ENCODE peak calls at places on chromosomes 2 and 18, in five cellular contexts. One of them, this sample, is unnamed.
A peak's percentile ranks its signal among the peaks of the same experiment; 100 is the strongest.

GRCh38 chr2:54341656-54342055 is 85.6 kb upstream of the TSPYL6 start:
- DNase-seq in Peyer's patch: no peak
- DNase-seq in coronary artery: no peak
- DNase-seq in endothelial cell of umbilical vein: peak; percentile 22
- DNase-seq in fibroblast of pulmonary artery: peak; percentile 36
- DNase-seq in this sample: no peak

GRCh38 chr2:74130211-74130995 is 17.3 kb downstream of the BOLA3 start:
- DNase-seq in Peyer's patch: no peak
- DNase-seq in coronary artery: no peak
- DNase-seq in endothelial cell of umbilical vein: no peak
- DNase-seq in fibroblast of pulmonary artery: no peak
- DNase-seq in this sample: no peak

GRCh38 chr2:101329026-101329425 is 20.5 kb upstream of the RNF149 start:
- DNase-seq in Peyer's patch: no peak
- DNase-seq in coronary artery: no peak
- DNase-seq in endothelial cell of umbilical vein: no peak
- DNase-seq in fibroblast of pulmonary artery: no peak
- DNase-seq in this sample: no peak

GRCh38 chr2:128868686-128869551 is 550.3 kb upstream of the HS6ST1 start:
- DNase-seq in Peyer's patch: no peak
- DNase-seq in coronary artery: no peak
- DNase-seq in endothelial cell of umbilical vein: no peak
- DNase-seq in fibroblast of pulmonary artery: peak; percentile 1
- DNase-seq in this sample: no peak

GRCh38 chr2:203790134-203790533 is 77.4 kb upstream of the CTLA4 start:
- DNase-seq in Peyer's patch: no peak
- DNase-seq in coronary artery: no peak
- DNase-seq in endothelial cell of umbilical vein: peak; percentile 78
- DNase-seq in fibroblast of pulmonary artery: peak; percentile 79
- DNase-seq in this sample: no peak

GRCh38 chr2:199716807-199717586 is 134.0 kb downstream of the FTCDNL1 start:
- DNase-seq in Peyer's patch: no peak
- DNase-seq in coronary artery: no peak
- DNase-seq in endothelial cell of umbilical vein: no peak
- DNase-seq in fibroblast of pulmonary artery: no peak
- DNase-seq in this sample: no peak

GRCh38 chr18:29780814-29781213 is 1261.7 kb downstream of the DSC3 start:
- DNase-seq in Peyer's patch: no peak
- DNase-seq in coronary artery: no peak
- DNase-seq in endothelial cell of umbilical vein: no peak
- DNase-seq in fibroblast of pulmonary artery: no peak
- DNase-seq in this sample: no peak

GRCh38 chr2:55048514-55048924 is 1.7 kb downstream of the RTN4 start:
- DNase-seq in Peyer's patch: no peak
- DNase-seq in coronary artery: no peak
- DNase-seq in endothelial cell of umbilical vein: peak; percentile 76
- DNase-seq in fibroblast of pulmonary artery: peak; percentile 53
- DNase-seq in this sample: no peak

GRCh38 chr18:45505497-45506206 is 109.6 kb upstream of the SLC14A2 start:
- DNase-seq in Peyer's patch: no peak
- DNase-seq in coronary artery: no peak
- DNase-seq in endothelial cell of umbilical vein: no peak
- DNase-seq in fibroblast of pulmonary artery: no peak
- DNase-seq in this sample: no peak

GRCh38 chr2:241933175-241933911 is 63.8 kb downstream of the RTP5 start:
- DNase-seq in Peyer's patch: no peak
- DNase-seq in coronary artery: no peak
- DNase-seq in endothelial cell of umbilical vein: no peak
- DNase-seq in fibroblast of pulmonary artery: peak; percentile 12
- DNase-seq in this sample: no peak

GRCh38 chr18:31436825-31437224 is 10.7 kb upstream of the DSG3 start:
- DNase-seq in Peyer's patch: no peak
- DNase-seq in coronary artery: no peak
- DNase-seq in endothelial cell of umbilical vein: no peak
- DNase-seq in fibroblast of pulmonary artery: no peak
- DNase-seq in this sample: no peak

GRCh38 chr2:69013123-69013836 is at the start of gene ANTXR1:
- DNase-seq in Peyer's patch: peak; percentile 57
- DNase-seq in coronary artery: peak; percentile 88
- DNase-seq in endothelial cell of umbilical vein: peak; percentile 13
- DNase-seq in fibroblast of pulmonary artery: peak; percentile 85
- DNase-seq in this sample: peak; percentile 34

GRCh38 chr2:173488861-173489260 is 134.2 kb downstream of the CDCA7 start:
- DNase-seq in Peyer's patch: no peak
- DNase-seq in coronary artery: no peak
- DNase-seq in endothelial cell of umbilical vein: peak; percentile 16
- DNase-seq in fibroblast of pulmonary artery: peak; percentile 21
- DNase-seq in this sample: no peak

GRCh38 chr2:96579422-96579821 is 42.9 kb downstream of the ARID5A start:
- DNase-seq in Peyer's patch: no peak
- DNase-seq in coronary artery: no peak
- DNase-seq in endothelial cell of umbilical vein: no peak
- DNase-seq in fibroblast of pulmonary artery: no peak
- DNase-seq in this sample: no peak
- TF ChIP-seq CTCF in Peyer's patch: no peak
- TF ChIP-seq CTCF in coronary artery: no peak
- TF ChIP-seq CTCF in endothelial cell of umbilical vein: no peak
- TF ChIP-seq CTCF in fibroblast of pulmonary artery: no peak
- TF ChIP-seq CTCF in this sample: no peak

DNA sequence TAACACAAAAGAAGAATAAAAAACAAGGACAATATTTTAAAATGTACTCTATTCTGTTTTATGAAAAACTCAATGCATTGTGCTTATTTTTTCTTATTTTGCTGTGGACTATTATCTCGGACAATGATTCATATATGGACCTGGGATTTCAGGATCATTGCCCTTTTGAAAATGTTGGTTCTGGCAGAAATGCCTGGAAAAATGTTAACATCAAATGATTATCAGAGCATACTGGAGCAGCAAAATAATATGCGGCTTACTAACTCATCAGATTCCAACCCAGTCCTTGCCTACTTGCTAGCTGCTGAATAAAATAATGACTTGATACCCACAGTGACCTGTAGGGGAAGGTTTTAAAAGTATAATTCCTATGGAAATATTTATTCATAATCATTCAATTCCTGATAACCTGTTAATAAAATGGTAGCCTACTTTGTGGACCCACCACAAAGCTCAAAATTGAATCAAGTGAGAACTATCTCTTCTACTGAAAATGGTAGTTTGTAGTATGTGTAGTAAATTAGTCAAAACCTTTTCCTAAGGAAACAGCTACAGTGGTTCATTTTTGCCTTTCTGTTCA is 117.4 kb downstream of the NEB start:
- DNase-seq in Peyer's patch: no peak
- DNase-seq in coronary artery: no peak
- DNase-seq in endothelial cell of umbilical vein: peak; percentile 42
- DNase-seq in fibroblast of pulmonary artery: no peak
- DNase-seq in this sample: no peak
- TF ChIP-seq CTCF in Peyer's patch: no peak
- TF ChIP-seq CTCF in coronary artery: no peak
- TF ChIP-seq CTCF in endothelial cell of umbilical vein: no peak
- TF ChIP-seq CTCF in fibroblast of pulmonary artery: no peak
- TF ChIP-seq CTCF in this sample: no peak

DNA sequence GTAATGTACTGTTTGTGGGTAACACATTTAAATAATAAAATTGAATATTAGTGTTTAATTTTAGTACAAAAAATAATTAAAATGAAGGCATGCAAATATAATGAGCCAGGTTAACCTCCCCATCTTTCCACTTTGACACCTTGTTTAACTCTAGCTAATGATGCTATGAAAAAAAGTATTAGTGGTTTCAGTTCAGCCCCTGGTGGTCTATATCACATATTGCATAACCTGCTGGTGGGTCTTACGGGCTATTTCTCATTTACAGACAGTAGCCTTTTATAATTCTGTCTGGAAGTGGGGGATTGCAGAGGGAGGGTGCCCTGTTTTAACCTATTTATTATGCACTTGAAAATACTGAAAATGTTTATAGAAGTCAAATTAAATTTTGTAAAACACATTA is 380.9 kb downstream of the MTX2 start:
- DNase-seq in Peyer's patch: no peak
- DNase-seq in coronary artery: no peak
- DNase-seq in endothelial cell of umbilical vein: peak; percentile 18
- DNase-seq in fibroblast of pulmonary artery: no peak
- DNase-seq in this sample: no peak
- TF ChIP-seq CTCF in Peyer's patch: no peak
- TF ChIP-seq CTCF in coronary artery: no peak
- TF ChIP-seq CTCF in endothelial cell of umbilical vein: peak; percentile 17
- TF ChIP-seq CTCF in fibroblast of pulmonary artery: no peak
- TF ChIP-seq CTCF in this sample: peak; percentile 33

DNA sequence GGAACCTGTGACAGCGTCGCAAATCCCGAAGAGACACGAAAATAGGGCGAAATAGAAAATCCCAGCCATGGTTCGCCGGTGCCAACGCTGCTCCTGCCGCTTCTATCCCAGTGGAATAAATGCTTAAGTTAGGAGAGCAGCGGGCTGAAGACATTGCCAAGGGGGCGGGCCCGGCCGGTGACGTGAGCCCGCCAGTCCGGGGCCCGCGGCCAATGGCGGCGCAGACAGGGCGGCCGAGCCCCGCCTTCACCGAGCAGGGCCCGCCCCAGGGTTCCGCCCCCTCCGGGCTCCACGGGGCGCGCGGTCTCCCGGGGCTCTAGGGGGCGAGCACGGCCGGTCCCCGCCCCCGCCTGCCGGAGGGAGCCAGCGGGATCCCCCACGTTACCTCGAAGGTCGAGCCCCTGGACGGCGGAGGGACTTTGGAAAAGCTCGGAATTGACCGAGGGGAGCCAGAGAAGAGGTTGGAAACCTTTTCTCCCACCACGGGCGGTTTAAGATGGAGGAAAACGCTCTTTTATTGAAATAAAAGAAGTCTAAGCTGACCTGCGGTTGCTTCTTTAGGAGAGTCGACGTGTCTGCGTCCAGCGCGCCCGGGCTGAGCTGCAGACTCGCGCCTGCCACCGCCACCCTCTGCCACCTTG is at the start of gene EPHA4:
- DNase-seq in Peyer's patch: peak; percentile 91
- DNase-seq in coronary artery: peak; percentile 88
- DNase-seq in endothelial cell of umbilical vein: peak; percentile 94
- DNase-seq in fibroblast of pulmonary artery: peak; percentile 87
- DNase-seq in this sample: peak; percentile 89
- TF ChIP-seq CTCF in Peyer's patch: peak; percentile 30
- TF ChIP-seq CTCF in coronary artery: no peak
- TF ChIP-seq CTCF in endothelial cell of umbilical vein: no peak
- TF ChIP-seq CTCF in fibroblast of pulmonary artery: no peak
- TF ChIP-seq CTCF in this sample: peak; percentile 26

GRCh38 chr2:240560480-240561324 is 545 bp downstream of the DUSP28 start:
- DNase-seq in Peyer's patch: peak; percentile 100
- DNase-seq in coronary artery: peak; percentile 99
- DNase-seq in endothelial cell of umbilical vein: peak; percentile 98
- DNase-seq in fibroblast of pulmonary artery: peak; percentile 98
- DNase-seq in this sample: peak; percentile 99
- TF ChIP-seq CTCF in Peyer's patch: peak; percentile 62
- TF ChIP-seq CTCF in coronary artery: no peak
- TF ChIP-seq CTCF in endothelial cell of umbilical vein: peak; percentile 12
- TF ChIP-seq CTCF in fibroblast of pulmonary artery: peak; percentile 21
- TF ChIP-seq CTCF in this sample: peak; percentile 43

GRCh38 chr2:41695714-41696113 is 352.1 kb upstream of the PKDCC start:
- DNase-seq in Peyer's patch: no peak
- DNase-seq in coronary artery: no peak
- DNase-seq in endothelial cell of umbilical vein: no peak
- DNase-seq in fibroblast of pulmonary artery: no peak
- DNase-seq in this sample: no peak
- TF ChIP-seq CTCF in Peyer's patch: no peak
- TF ChIP-seq CTCF in coronary artery: no peak
- TF ChIP-seq CTCF in endothelial cell of umbilical vein: no peak
- TF ChIP-seq CTCF in fibroblast of pulmonary artery: no peak
- TF ChIP-seq CTCF in this sample: no peak

GRCh38 chr2:108988796-108989713 is at the start of gene EDAR:
- DNase-seq in Peyer's patch: peak; percentile 66
- DNase-seq in coronary artery: no peak
- DNase-seq in endothelial cell of umbilical vein: peak; percentile 18
- DNase-seq in fibroblast of pulmonary artery: peak; percentile 15
- DNase-seq in this sample: peak; percentile 30
- TF ChIP-seq CTCF in Peyer's patch: peak; percentile 68
- TF ChIP-seq CTCF in coronary artery: no peak
- TF ChIP-seq CTCF in endothelial cell of umbilical vein: no peak
- TF ChIP-seq CTCF in fibroblast of pulmonary artery: peak; percentile 43
- TF ChIP-seq CTCF in this sample: peak; percentile 70

GRCh38 chr2:234293973-234294372 is 202.9 kb downstream of the ARL4C start:
- DNase-seq in Peyer's patch: no peak
- DNase-seq in coronary artery: no peak
- DNase-seq in endothelial cell of umbilical vein: peak; percentile 15
- DNase-seq in fibroblast of pulmonary artery: no peak
- DNase-seq in this sample: no peak
- TF ChIP-seq CTCF in Peyer's patch: no peak
- TF ChIP-seq CTCF in coronary artery: no peak
- TF ChIP-seq CTCF in endothelial cell of umbilical vein: no peak
- TF ChIP-seq CTCF in fibroblast of pulmonary artery: no peak
- TF ChIP-seq CTCF in this sample: peak; percentile 23

GRCh38 chr2:47658646-47659320 is 124.2 kb upstream of the MSH6 start:
- DNase-seq in Peyer's patch: no peak
- DNase-seq in coronary artery: no peak
- DNase-seq in endothelial cell of umbilical vein: no peak
- DNase-seq in fibroblast of pulmonary artery: no peak
- DNase-seq in this sample: no peak
- TF ChIP-seq CTCF in Peyer's patch: no peak
- TF ChIP-seq CTCF in coronary artery: no peak
- TF ChIP-seq CTCF in endothelial cell of umbilical vein: no peak
- TF ChIP-seq CTCF in fibroblast of pulmonary artery: no peak
- TF ChIP-seq CTCF in this sample: no peak

DNA sequence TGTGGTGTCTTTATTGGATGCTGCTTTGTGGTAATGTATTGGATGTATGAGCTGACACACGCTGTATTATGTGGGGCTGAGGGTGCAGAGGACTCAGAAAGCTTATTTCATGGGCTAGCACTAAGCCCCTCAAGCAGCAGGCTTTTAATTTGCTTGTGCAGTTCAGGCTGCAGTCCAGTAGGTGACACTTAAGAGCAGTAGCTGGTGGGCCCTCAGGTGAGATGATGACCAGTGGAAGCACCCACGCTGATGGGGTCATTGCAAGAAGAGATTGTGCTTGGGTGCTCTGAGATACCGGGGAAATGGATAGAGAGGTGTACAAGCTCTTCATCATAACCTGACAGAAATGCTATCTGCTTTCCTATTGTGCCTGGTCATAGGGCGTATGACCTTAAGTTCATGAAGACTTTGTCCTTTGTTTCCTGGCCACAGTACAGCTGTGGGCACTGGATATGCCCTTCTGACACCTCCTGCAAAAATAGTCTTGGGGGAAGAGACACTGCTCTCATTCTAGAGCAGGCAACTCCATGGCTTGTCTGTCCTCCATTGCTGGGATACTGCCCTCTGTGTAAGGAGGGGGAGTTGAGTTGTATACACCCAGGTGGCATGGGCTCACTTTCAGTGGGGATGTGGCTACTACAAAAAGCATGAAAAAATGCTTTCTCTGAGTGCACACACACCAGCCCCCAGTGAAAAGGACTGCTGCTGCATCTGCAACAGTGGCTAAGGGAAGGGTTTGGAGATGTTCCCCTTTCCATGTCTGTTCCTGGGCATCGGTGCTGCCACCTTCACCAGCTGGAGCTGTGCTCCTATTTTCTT is 205.7 kb upstream of the ZSWIM2 start:
- DNase-seq in Peyer's patch: no peak
- DNase-seq in coronary artery: no peak
- DNase-seq in endothelial cell of umbilical vein: peak; percentile 4
- DNase-seq in fibroblast of pulmonary artery: no peak
- DNase-seq in this sample: no peak
- TF ChIP-seq CTCF in Peyer's patch: no peak
- TF ChIP-seq CTCF in coronary artery: no peak
- TF ChIP-seq CTCF in endothelial cell of umbilical vein: no peak
- TF ChIP-seq CTCF in fibroblast of pulmonary artery: no peak
- TF ChIP-seq CTCF in this sample: peak; percentile 28

This sample was measured in progenitor cell of endocrine pancreas.